ENCODE peak calls at places on chromosomes 7 and 10, in nine cellular contexts. C is fibroblast of lung, Z is C1 segment of cervical spinal cord, A is Daoy, O is left ventricle myocardium superior, F is endothelial cell, N is AG04450, Y is HL-60, D is A172. G is an unnamed sample.

GRCh38 chr7:150948791-150949251 is 29.3 kb downstream of the KCNH2 start:
- DNase-seq in C (no peak), Z (no peak), A (no peak), O (no peak), F (no peak), N (no peak), Y (no peak), D (no peak), G (no peak)

GRCh38 chr10:85611746-85612377 is 754.7 kb downstream of the GRID1 start:
- DNase-seq in C (no peak), Z (no peak), A (no peak), O (no peak), F (no peak), N (no peak), Y (no peak), D (no peak), G (no peak)

GRCh38 chr10:23442936-23443335 is 4.1 kb downstream of the OTUD1 start:
- DNase-seq in C (peak), Z (no peak), A (no peak), O (no peak), F (no peak), N (no peak), Y (no peak), D (peak), G (no peak)

GRCh38 chr7:115561341-115562110 is 469.0 kb downstream of the TFEC start:
- DNase-seq in C (peak), Z (no peak), A (peak), O (no peak), F (no peak), N (peak), Y (no peak), D (peak), G (no peak)

GRCh38 chr7:132275384-132275783 is 300.9 kb downstream of the PLXNA4 start:
- DNase-seq in C (no peak), Z (no peak), A (peak), O (no peak), F (no peak), N (no peak), Y (no peak), D (no peak), G (peak)

GRCh38 chr10:118175148-118175547 is 128.4 kb upstream of the RAB11FIP2 start:
- DNase-seq in C (no peak), Z (no peak), A (no peak), O (no peak), F (no peak), N (no peak), Y (no peak), D (no peak), G (no peak)

GRCh38 chr10:131249238-131249956 is 62.1 kb downstream of the TCERG1L start:
- DNase-seq in C (no peak), Z (no peak), A (no peak), O (no peak), F (no peak), N (no peak), Y (no peak), D (no peak), G (no peak)

GRCh38 chr7:90446137-90446899 is 23.1 kb upstream of the PTTG1IP2 start:
- DNase-seq in C (no peak), Z (no peak), A (no peak), O (no peak), F (no peak), N (no peak), Y (no peak), D (no peak), G (no peak)

GRCh38 chr7:32224276-32224675 is 154.1 kb upstream of the PDE1C start:
- DNase-seq in C (no peak), Z (no peak), A (no peak), O (no peak), F (no peak), N (no peak), Y (no peak), D (no peak), G (no peak)

GRCh38 chr10:75987610-75988009 is 556.2 kb downstream of the LRMDA start:
- DNase-seq in C (peak), Z (no peak), A (peak), O (no peak), F (no peak), N (no peak), Y (no peak), D (peak), G (no peak)

GRCh38 chr10:95355241-95355779 is 64.5 kb upstream of the PDLIM1 start:
- DNase-seq in C (peak), Z (no peak), A (no peak), O (no peak), F (no peak), N (no peak), Y (no peak), D (no peak), G (no peak)

GRCh38 chr10:12589789-12590188 is 240.4 kb downstream of the CAMK1D start:
- DNase-seq in C (no peak), Z (no peak), A (no peak), O (no peak), F (no peak), N (no peak), Y (no peak), D (no peak), G (no peak)

GRCh38 chr7:101562531-101563197 is 66.4 kb downstream of the MYL10 start:
- DNase-seq in C (no peak), Z (no peak), A (no peak), O (no peak), F (no peak), N (no peak), Y (no peak), D (no peak), G (no peak)

GRCh38 chr10:33041783-33042437 is 83.9 kb upstream of the ITGB1 start:
- DNase-seq in C (no peak), Z (no peak), A (no peak), O (no peak), F (no peak), N (no peak), Y (no peak), D (no peak), G (peak)

GRCh38 chr10:34213193-34213804 is 601.8 kb downstream of the PARD3 start:
- DNase-seq in C (no peak), Z (no peak), A (no peak), O (no peak), F (no peak), N (no peak), Y (no peak), D (no peak), G (no peak)

GRCh38 chr7:134605978-134606923 is 40.4 kb upstream of the BPGM start:
- DNase-seq in C (peak), Z (peak), A (peak), O (peak), F (peak), N (no peak), Y (peak), D (peak), G (peak)

GRCh38 chr7:129923709-129924108 is 29.1 kb downstream of the UBE2H start:
- DNase-seq in C (peak), Z (no peak), A (peak), O (no peak), F (no peak), N (peak), Y (no peak), D (peak), G (no peak)

GRCh38 chr10:33781666-33782395 is 447.4 kb upstream of the NRP1 start:
- DNase-seq in C (no peak), Z (no peak), A (no peak), O (no peak), F (no peak), N (no peak), Y (no peak), D (no peak), G (no peak)

GRCh38 chr10:73644015-73644743 is 2.9 kb upstream of the MYOZ1 start:
- DNase-seq in C (peak), Z (peak), A (peak), O (peak), F (peak), N (no peak), Y (no peak), D (peak), G (peak)

GRCh38 chr10:109668137-109668536 is 255.2 kb downstream of the XPNPEP1 start:
- DNase-seq in C (no peak), Z (no peak), A (no peak), O (no peak), F (no peak), N (no peak), Y (no peak), D (no peak), G (no peak)

GRCh38 chr10:60353519-60354258 is 36.0 kb downstream of the ANK3 start:
- DNase-seq in C (peak), Z (peak), A (peak), O (peak), F (no peak), N (no peak), Y (no peak), D (no peak), G (peak)

GRCh38 chr10:17113346-17113745 is 16.3 kb downstream of the CUBN start:
- DNase-seq in C (no peak), Z (no peak), A (peak), O (no peak), F (no peak), N (no peak), Y (no peak), D (no peak), G (no peak)

GRCh38 chr10:52031771-52032170 is 282.3 kb upstream of the DKK1 start:
- DNase-seq in C (no peak), Z (no peak), A (no peak), O (no peak), F (no peak), N (no peak), Y (no peak), D (no peak), G (no peak)

GRCh38 chr10:86411281-86411841 is 44.8 kb upstream of the GRID1 start:
- DNase-seq in C (peak), Z (peak), A (peak), O (no peak), F (no peak), N (peak), Y (no peak), D (peak), G (no peak)

GRCh38 chr7:82699773-82700186 is 256.2 kb upstream of the CACNA2D1 start:
- DNase-seq in C (peak), Z (no peak), A (peak), O (no peak), F (no peak), N (no peak), Y (no peak), D (peak), G (no peak)

GRCh38 chr7:33262476-33262875 is 133.1 kb downstream of the BBS9 start:
- DNase-seq in C (peak), Z (no peak), A (peak), O (no peak), F (no peak), N (no peak), Y (no peak), D (no peak), G (no peak)

GRCh38 chr10:73584737-73585136 is 6.4 kb downstream of the USP54 start:
- DNase-seq in C (peak), Z (no peak), A (peak), O (no peak), F (no peak), N (no peak), Y (no peak), D (peak), G (no peak)

GRCh38 chr10:26432938-26433337 is 5.2 kb upstream of the APBB1IP start:
- DNase-seq in C (peak), Z (peak), A (no peak), O (no peak), F (no peak), N (no peak), Y (peak), D (no peak), G (no peak)